ENCODE peak calls at places on chromosomes 16 and 17, in four cellular contexts. One of them, this sample, is unnamed.

GRCh38 chr17:66787914-66788313 is 47.0 kb upstream of the CACNG5 start:
- DNase-seq in GM12878: no peak
- DNase-seq in SK-N-SH: no peak
- DNase-seq in K562: no peak
- DNase-seq in this sample: no peak

GRCh38 chr17:3002538-3003301 is 60.7 kb downstream of the OR1D5 start:
- DNase-seq in GM12878: peak; percentile 86
- DNase-seq in SK-N-SH: no peak
- DNase-seq in K562: no peak
- DNase-seq in this sample: no peak

GRCh38 chr17:73088561-73088960 is 3.9 kb downstream of the SLC39A11 start:
- DNase-seq in K562: no peak
- DNase-seq in GM12878: no peak
- DNase-seq in SK-N-SH: no peak
- DNase-seq in this sample: no peak

GRCh38 chr16:27431773-27432599 is 30.0 kb downstream of the IL21R start:
- DNase-seq in SK-N-SH: no peak
- DNase-seq in K562: no peak
- DNase-seq in GM12878: no peak
- DNase-seq in this sample: no peak

GRCh38 chr16:31355701-31356100 is 725 bp downstream of the ITGAX start:
- DNase-seq in GM12878: no peak
- DNase-seq in K562: no peak
- DNase-seq in SK-N-SH: no peak
- DNase-seq in this sample: no peak

GRCh38 chr16:22328081-22328725 is 31.0 kb downstream of the POLR3E start:
- DNase-seq in K562: no peak
- DNase-seq in SK-N-SH: no peak
- DNase-seq in GM12878: no peak
- DNase-seq in this sample: no peak

GRCh38 chr16:85728879-85729278 is 22.0 kb downstream of the C16orf74 start:
- DNase-seq in GM12878: no peak
- DNase-seq in SK-N-SH: no peak
- DNase-seq in K562: no peak
- DNase-seq in this sample: no peak

GRCh38 chr17:38798614-38799500 is 499 bp downstream of the PIP4K2B start:
- DNase-seq in GM12878: no peak
- DNase-seq in K562: peak; percentile 61
- DNase-seq in SK-N-SH: peak; percentile 78
- DNase-seq in this sample: peak; percentile 27

GRCh38 chr16:66605177-66605999 is 884 bp downstream of the CMTM3 start:
- DNase-seq in K562: peak; percentile 77
- DNase-seq in SK-N-SH: peak; percentile 80
- DNase-seq in GM12878: no peak
- DNase-seq in this sample: peak; percentile 30

GRCh38 chr17:2782030-2782429 is 14.2 kb upstream of the RAP1GAP2 start:
- DNase-seq in GM12878: no peak
- DNase-seq in K562: no peak
- DNase-seq in SK-N-SH: no peak
- DNase-seq in this sample: no peak

GRCh38 chr17:76811028-76811427 is 57.2 kb upstream of the MGAT5B start:
- DNase-seq in SK-N-SH: peak; percentile 66
- DNase-seq in GM12878: no peak
- DNase-seq in K562: no peak
- DNase-seq in this sample: no peak

GRCh38 chr16:68469728-68470460 is 21.6 kb upstream of the SMPD3 start:
- DNase-seq in SK-N-SH: no peak
- DNase-seq in K562: no peak
- DNase-seq in GM12878: no peak
- DNase-seq in this sample: no peak

GRCh38 chr17:27339836-27340550 is 46.1 kb downstream of the WSB1 start:
- DNase-seq in SK-N-SH: no peak
- DNase-seq in GM12878: no peak
- DNase-seq in K562: peak; percentile 93
- DNase-seq in this sample: peak; percentile 46

GRCh38 chr17:30831663-30832437 is at the start of gene ATAD5:
- DNase-seq in K562: peak; percentile 89
- DNase-seq in SK-N-SH: peak; percentile 92
- DNase-seq in GM12878: peak; percentile 58
- DNase-seq in this sample: peak; percentile 84

GRCh38 chr16:27945233-27945975 is 118.1 kb downstream of the GSG1L start:
- DNase-seq in GM12878: no peak
- DNase-seq in SK-N-SH: peak; percentile 46
- DNase-seq in K562: no peak
- DNase-seq in this sample: no peak

GRCh38 chr17:10243905-10244844 is 45.8 kb upstream of the GAS7 start:
- DNase-seq in SK-N-SH: no peak
- DNase-seq in K562: no peak
- DNase-seq in GM12878: no peak
- DNase-seq in this sample: no peak

GRCh38 chr16:31177136-31177535 is 2.8 kb upstream of the FUS start:
- DNase-seq in SK-N-SH: no peak
- DNase-seq in GM12878: no peak
- DNase-seq in K562: no peak
- DNase-seq in this sample: no peak

GRCh38 chr16:29664133-29664912 is 1.3 kb downstream of the SPN start:
- DNase-seq in GM12878: no peak
- DNase-seq in K562: peak; percentile 74
- DNase-seq in SK-N-SH: no peak
- DNase-seq in this sample: no peak
- TF ChIP-seq NFIC in GM12878: no peak
- TF ChIP-seq NFIC in K562: no peak
- TF ChIP-seq NFIC in SK-N-SH: no peak
- TF ChIP-seq NFIC in this sample: no peak

GRCh38 chr17:29141484-29141835 is 38.7 kb downstream of the MYO18A start:
- DNase-seq in SK-N-SH: no peak
- DNase-seq in GM12878: no peak
- DNase-seq in K562: no peak
- DNase-seq in this sample: no peak
- TF ChIP-seq NFIC in SK-N-SH: no peak
- TF ChIP-seq NFIC in GM12878: no peak
- TF ChIP-seq NFIC in K562: no peak
- TF ChIP-seq NFIC in this sample: no peak

GRCh38 chr17:59126809-59127417 is 20.2 kb upstream of the TRIM37 start:
- DNase-seq in SK-N-SH: no peak
- DNase-seq in K562: no peak
- DNase-seq in GM12878: no peak
- DNase-seq in this sample: no peak

GRCh38 chr17:59129814-59130213 is 23.1 kb upstream of the TRIM37 start:
- DNase-seq in SK-N-SH: no peak
- DNase-seq in GM12878: no peak
- DNase-seq in K562: no peak
- DNase-seq in this sample: no peak

GRCh38 chr17:59131131-59131530 is 23.9 kb downstream of the SKA2 start:
- DNase-seq in SK-N-SH: no peak
- DNase-seq in GM12878: no peak
- DNase-seq in K562: no peak
- DNase-seq in this sample: no peak
- TF ChIP-seq NFIC in SK-N-SH: no peak
- TF ChIP-seq NFIC in GM12878: no peak
- TF ChIP-seq NFIC in K562: no peak
- TF ChIP-seq NFIC in this sample: no peak

DNA sequence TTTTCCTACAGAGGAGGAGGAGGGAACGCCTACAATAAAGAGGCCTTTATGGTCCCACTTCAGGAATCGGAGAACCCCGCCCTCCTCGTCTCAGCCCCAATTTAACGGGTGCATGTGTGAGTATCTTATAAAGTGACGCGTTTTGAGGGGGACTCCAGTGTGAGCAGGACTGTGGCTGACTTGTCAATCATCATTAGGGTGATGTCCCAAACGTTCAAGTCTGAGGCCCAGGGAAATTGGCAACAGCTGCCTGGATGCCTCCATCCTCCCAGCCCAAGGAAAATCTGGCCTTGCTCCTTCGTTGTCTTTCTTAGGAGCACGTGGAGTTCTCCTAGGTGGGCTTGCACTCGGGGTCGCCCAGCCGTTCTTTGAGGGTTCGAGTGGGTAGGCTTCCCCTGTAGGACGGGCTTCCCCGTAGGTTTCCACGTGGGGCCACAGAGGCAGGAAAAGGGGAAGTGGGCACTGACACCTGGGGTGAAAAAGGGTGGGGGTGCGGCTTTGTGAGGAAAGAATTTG is 631 bp upstream of the HERPUD1 start:
- DNase-seq in SK-N-SH: no peak
- DNase-seq in K562: no peak
- DNase-seq in GM12878: peak; percentile 67
- DNase-seq in this sample: no peak
- TF ChIP-seq NFIC in SK-N-SH: no peak
- TF ChIP-seq NFIC in K562: no peak
- TF ChIP-seq NFIC in GM12878: no peak
- TF ChIP-seq NFIC in this sample: no peak

GRCh38 chr17:68378202-68379149 is 78.8 kb downstream of the WIPI1 start:
- DNase-seq in K562: no peak
- DNase-seq in GM12878: no peak
- DNase-seq in SK-N-SH: peak; percentile 26
- DNase-seq in this sample: peak; percentile 100
- TF ChIP-seq NFIC in K562: no peak
- TF ChIP-seq NFIC in GM12878: no peak
- TF ChIP-seq NFIC in SK-N-SH: no peak
- TF ChIP-seq NFIC in this sample: peak; percentile 98

GRCh38 chr16:88639231-88640038 is 1.1 kb downstream of the IL17C start:
- DNase-seq in SK-N-SH: peak; percentile 75
- DNase-seq in K562: no peak
- DNase-seq in GM12878: no peak
- DNase-seq in this sample: no peak

GRCh38 chr16:88636488-88637265 is 1.7 kb upstream of the IL17C start:
- DNase-seq in SK-N-SH: no peak
- DNase-seq in GM12878: no peak
- DNase-seq in K562: no peak
- DNase-seq in this sample: no peak

GRCh38 chr16:88640039-88640495 is 1.7 kb downstream of the IL17C start:
- DNase-seq in K562: no peak
- DNase-seq in GM12878: no peak
- DNase-seq in SK-N-SH: no peak
- DNase-seq in this sample: no peak

GRCh38 chr16:88637797-88638196 is 575 bp upstream of the IL17C start:
- DNase-seq in GM12878: no peak
- DNase-seq in K562: no peak
- DNase-seq in SK-N-SH: no peak
- DNase-seq in this sample: no peak

DNA sequence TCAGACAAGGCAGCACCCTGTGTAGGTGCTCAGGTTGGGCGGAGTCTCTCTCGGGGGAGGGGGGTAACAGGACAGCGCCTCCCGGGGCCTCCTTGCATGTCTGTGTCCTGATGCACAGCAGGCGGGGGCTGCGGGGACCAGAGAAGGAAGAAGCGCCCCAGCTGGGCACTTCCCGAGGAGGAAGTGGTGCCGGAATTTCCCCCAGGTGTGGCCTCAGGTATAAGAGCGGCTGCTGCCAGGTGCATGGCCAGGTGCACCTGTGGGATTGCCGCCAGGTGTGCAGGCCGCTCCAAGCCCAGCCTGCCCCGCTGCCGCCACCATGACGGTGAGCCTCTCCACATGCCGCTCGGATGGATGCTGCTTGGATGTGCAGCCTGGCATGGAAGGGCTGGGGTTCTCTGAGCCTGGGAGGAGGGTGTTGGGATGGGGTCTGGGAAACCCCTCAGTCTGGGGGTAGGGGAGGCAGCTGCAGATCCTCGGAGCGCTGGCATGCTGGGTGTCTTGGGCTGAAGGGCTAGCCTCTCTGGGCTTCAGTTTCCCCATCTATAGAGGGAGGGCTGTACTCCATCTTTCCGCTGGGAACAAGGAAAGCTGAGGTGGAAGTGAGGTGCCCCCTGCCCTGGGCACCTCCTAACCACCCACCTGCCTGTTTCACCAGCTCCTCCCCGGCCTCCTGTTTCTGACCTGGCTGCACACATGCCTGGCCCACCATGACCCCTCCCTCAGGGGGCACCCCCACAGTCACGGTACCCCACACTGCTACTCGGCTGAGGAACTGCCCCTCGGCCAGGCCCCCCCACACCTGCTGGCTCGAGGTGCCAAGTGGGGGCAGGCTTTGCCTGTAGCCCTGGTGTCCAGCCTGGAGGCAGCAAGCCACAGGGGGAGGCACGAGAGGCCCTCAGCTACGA is at the start of gene IL17C:
- DNase-seq in SK-N-SH: no peak
- DNase-seq in K562: peak; percentile 54
- DNase-seq in GM12878: no peak
- DNase-seq in this sample: no peak
- TF ChIP-seq NFIC in SK-N-SH: no peak
- TF ChIP-seq NFIC in K562: no peak
- TF ChIP-seq NFIC in GM12878: no peak
- TF ChIP-seq NFIC in this sample: no peak

GRCh38 chr17:357634-358033 is 5.0 kb upstream of the RPH3AL start:
- DNase-seq in SK-N-SH: no peak
- DNase-seq in GM12878: no peak
- DNase-seq in K562: no peak
- DNase-seq in this sample: no peak
- TF ChIP-seq NFIC in SK-N-SH: no peak
- TF ChIP-seq NFIC in GM12878: no peak
- TF ChIP-seq NFIC in K562: no peak
- TF ChIP-seq NFIC in this sample: no peak

GRCh38 chr16:81946206-81946605 is 65.1 kb downstream of the SDR42E1 start:
- DNase-seq in SK-N-SH: no peak
- DNase-seq in GM12878: no peak
- DNase-seq in K562: no peak
- DNase-seq in this sample: no peak
- TF ChIP-seq NFIC in SK-N-SH: no peak
- TF ChIP-seq NFIC in GM12878: no peak
- TF ChIP-seq NFIC in K562: no peak
- TF ChIP-seq NFIC in this sample: no peak

This sample was measured in HepG2.